ENCODE peak calls at places on chromosome 1, in eight cellular contexts. U is stimulated activated CD8-positive, alpha-beta memory T cell treated with anti-CD3 and anti-CD28 coated beads, Interleukin-2, amount 100 ng/mL, for 48 hours; D is caudate nucleus; J is stimulated activated CD4-positive, alpha-beta T cell treated with anti-CD3 and anti-CD28 coated beads, Interleukin-4, amount 100 ng/mL, for 24 hours; C is CD8-positive, alpha-beta memory T cell; O is posterior cingulate gyrus; N is stimulated activated naive CD4-positive, alpha-beta T cell; T is GM12865. Z is an unnamed sample.

GRCh38 chr1:202589190-202589680 is 121.0 kb downstream of the SYT2 start:
- DNase-seq in U (no peak), D (no peak), J (no peak), C (no peak), O (no peak), N (no peak), T (peak), Z (no peak)

GRCh38 chr1:208154040-208154439 is 90.1 kb downstream of the PLXNA2 start:
- DNase-seq in U (no peak), D (no peak), J (no peak), C (no peak), O (no peak), N (no peak), T (no peak), Z (no peak)

GRCh38 chr1:119737040-119737682 is 25.4 kb downstream of the PHGDH start:
- DNase-seq in U (no peak), D (peak), J (no peak), C (no peak), O (peak), N (no peak), T (no peak), Z (no peak)

GRCh38 chr1:244104309-244105060 is 53.4 kb downstream of the ZBTB18 start:
- DNase-seq in U (no peak), D (no peak), J (no peak), C (no peak), O (no peak), N (no peak), T (no peak), Z (no peak)

GRCh38 chr1:84913025-84913892 is 20.3 kb upstream of the LPAR3 start:
- DNase-seq in U (no peak), D (no peak), J (no peak), C (no peak), O (no peak), N (no peak), T (no peak), Z (no peak)

GRCh38 chr1:115133440-115133839 is 44.1 kb upstream of the TSPAN2 start:
- DNase-seq in U (no peak), D (no peak), J (no peak), C (no peak), O (no peak), N (no peak), T (no peak), Z (no peak)

GRCh38 chr1:71521655-71522264 is 440.9 kb upstream of the ZRANB2 start:
- DNase-seq in U (no peak), D (no peak), J (no peak), C (no peak), O (peak), N (no peak), T (peak), Z (peak)

GRCh38 chr1:174022976-174023277 is 770 bp upstream of the RC3H1 start:
- DNase-seq in U (no peak), D (no peak), J (no peak), C (no peak), O (no peak), N (no peak), T (no peak), Z (no peak)

GRCh38 chr1:23613191-23614126 is 54.2 kb upstream of the ID3 start:
- DNase-seq in U (no peak), D (no peak), J (peak), C (peak), O (no peak), N (peak), T (peak), Z (peak)

GRCh38 chr1:38576241-38576640 is 283.3 kb downstream of the RRAGC start:
- DNase-seq in U (no peak), D (no peak), J (no peak), C (no peak), O (no peak), N (no peak), T (no peak), Z (no peak)

GRCh38 chr1:112546076-112546475 is 37.3 kb downstream of the WNT2B start:
- DNase-seq in U (no peak), D (no peak), J (no peak), C (no peak), O (no peak), N (no peak), T (no peak), Z (no peak)

GRCh38 chr1:3510136-3510955 is 55.9 kb downstream of the ARHGEF16 start:
- DNase-seq in U (no peak), D (peak), J (no peak), C (no peak), O (no peak), N (no peak), T (no peak), Z (no peak)

GRCh38 chr1:6109688-6110087 is 64.0 kb downstream of the KCNAB2 start:
- DNase-seq in U (no peak), D (no peak), J (no peak), C (no peak), O (peak), N (no peak), T (no peak), Z (no peak)

GRCh38 chr1:31736675-31737074 is 27.5 kb downstream of the ADGRB2 start:
- DNase-seq in U (no peak), D (peak), J (peak), C (peak), O (peak), N (no peak), T (no peak), Z (no peak)

GRCh38 chr1:201559679-201560162 is 20.8 kb downstream of the NAV1 start:
- DNase-seq in U (peak), D (peak), J (peak), C (peak), O (peak), N (peak), T (peak), Z (peak)

GRCh38 chr1:87292684-87293493 is 35.8 kb upstream of the LMO4 start:
- DNase-seq in U (peak), D (no peak), J (peak), C (peak), O (no peak), N (peak), T (peak), Z (peak)

GRCh38 chr1:66182551-66183178 is 351.3 kb upstream of the SGIP1 start:
- DNase-seq in U (peak), D (peak), J (peak), C (peak), O (no peak), N (peak), T (no peak), Z (no peak)

GRCh38 chr1:214660900-214661299 is 57.9 kb downstream of the CENPF start:
- DNase-seq in U (no peak), D (peak), J (no peak), C (no peak), O (peak), N (peak), T (no peak), Z (no peak)

GRCh38 chr1:112744019-112744578 is 29.0 kb upstream of the PPM1J start:
- DNase-seq in U (no peak), D (no peak), J (no peak), C (no peak), O (no peak), N (no peak), T (no peak), Z (no peak)

GRCh38 chr1:200376521-200376920 is 33.3 kb downstream of the ZNF281 start:
- DNase-seq in U (no peak), D (no peak), J (no peak), C (no peak), O (no peak), N (no peak), T (no peak), Z (no peak)

GRCh38 chr1:170836146-170836545 is 99.2 kb upstream of the MROH9 start:
- DNase-seq in U (no peak), D (no peak), J (no peak), C (no peak), O (no peak), N (no peak), T (no peak), Z (no peak)

GRCh38 chr1:202888204-202888506 is 794 bp downstream of the RABIF start:
- DNase-seq in U (no peak), D (no peak), J (no peak), C (no peak), O (no peak), N (no peak), T (no peak), Z (no peak)

GRCh38 chr1:5120559-5120958 is 466.1 kb downstream of the AJAP1 start:
- DNase-seq in U (no peak), D (no peak), J (no peak), C (no peak), O (no peak), N (no peak), T (no peak), Z (no peak)

GRCh38 chr1:23977854-23978191 is 2.3 kb downstream of the SRSF10 start:
- DNase-seq in U (no peak), D (no peak), J (no peak), C (no peak), O (no peak), N (no peak), T (no peak), Z (no peak)

GRCh38 chr1:109926662-109927300 is 16.1 kb downstream of the CSF1 start:
- DNase-seq in U (no peak), D (no peak), J (no peak), C (no peak), O (no peak), N (no peak), T (no peak), Z (no peak)

GRCh38 chr1:226325178-226325577 is 16.2 kb upstream of the LIN9 start:
- DNase-seq in U (no peak), D (no peak), J (no peak), C (no peak), O (no peak), N (no peak), T (no peak), Z (no peak)

Z was measured in GM20000.